ENCODE peak calls at places on chromosomes 11 and 22, in ten cellular contexts. K is GM20000; O is cardiac fibroblast; G is transverse colon; J is globus pallidus; Z is left colon; U is HT1080; R is activated CD8-positive, alpha-beta memory T cell treated with anti-CD3 and anti-CD28 coated beads, Interleukin-2, amount 50 U/mL, for 48 hours; T is stromal cell of bone marrow; X is NCI-H69. V is an unnamed sample.

GRCh38 chr11:130464289-130464812 is 15.9 kb downstream of the ADAMTS15 start:
- DNase-seq in K (no peak), O (no peak), G (no peak), J (no peak), Z (no peak), U (no peak), R (no peak), T (no peak), X (no peak), V (no peak)

GRCh38 chr11:67616431-67617242 is 9.9 kb downstream of the NDUFV1 start:
- DNase-seq in K (no peak), O (no peak), G (no peak), J (no peak), Z (no peak), U (no peak), R (no peak), T (no peak), X (no peak), V (no peak)

GRCh38 chr22:49900441-49901230 is 17.6 kb downstream of the ALG12 start:
- DNase-seq in K (no peak), O (no peak), G (no peak), J (no peak), Z (no peak), U (no peak), R (no peak), T (no peak), X (no peak), V (no peak)

GRCh38 chr11:117458275-117459120 is 130.8 kb downstream of the CEP164 start:
- DNase-seq in K (peak), O (no peak), G (no peak), J (no peak), Z (no peak), U (no peak), R (no peak), T (no peak), X (peak), V (no peak)

GRCh38 chr11:76453248-76453647 is 8.4 kb downstream of the EMSY start:
- DNase-seq in K (no peak), O (no peak), G (peak), J (no peak), Z (no peak), U (no peak), R (no peak), T (no peak), X (no peak), V (no peak)

GRCh38 chr11:64226507-64227051 is 505 bp downstream of the NUDT22 start:
- DNase-seq in K (peak), O (no peak), G (peak), J (peak), Z (peak), U (peak), R (peak), T (no peak), X (peak), V (no peak)

GRCh38 chr22:31947296-31947695 is 3.0 kb downstream of the YWHAH start:
- DNase-seq in K (peak), O (peak), G (peak), J (no peak), Z (no peak), U (peak), R (no peak), T (no peak), X (peak), V (no peak)

GRCh38 chr11:111213256-111213655 is 32.3 kb upstream of the POU2AF2 start:
- DNase-seq in K (no peak), O (no peak), G (no peak), J (no peak), Z (no peak), U (peak), R (no peak), T (no peak), X (no peak), V (no peak)

GRCh38 chr11:58905141-58905715 is 34.1 kb upstream of the GLYATL1 start:
- DNase-seq in K (no peak), O (peak), G (no peak), J (peak), Z (no peak), U (peak), R (no peak), T (no peak), X (peak), V (no peak)

GRCh38 chr11:2310786-2311455 is 9.1 kb downstream of the TSPAN32 start:
- DNase-seq in K (no peak), O (no peak), G (no peak), J (no peak), Z (no peak), U (no peak), R (no peak), T (no peak), X (no peak), V (no peak)

GRCh38 chr22:37636186-37636948 is 3.1 kb upstream of the SH3BP1 start:
- DNase-seq in K (no peak), O (peak), G (peak), J (no peak), Z (no peak), U (peak), R (no peak), T (no peak), X (peak), V (no peak)

GRCh38 chr11:32905028-32905667 is 12.5 kb downstream of the QSER1 start:
- DNase-seq in K (no peak), O (peak), G (no peak), J (no peak), Z (no peak), U (no peak), R (no peak), T (no peak), X (no peak), V (no peak)

GRCh38 chr22:24230911-24231656 is 13.8 kb downstream of the GGT5 start:
- DNase-seq in K (peak), O (peak), G (peak), J (no peak), Z (peak), U (no peak), R (peak), T (no peak), X (peak), V (no peak)

V was measured in breast epithelium.